ENCODE peak calls at places on chromosome 4, in six cellular contexts. One of them, this sample, is unnamed. For H3K27me3, the result is how much of the 10 kb centered on the place peaks cover.

GRCh38 chr4:80268081-80268823 is 1.8 kb downstream of the FGF5 start:
- DNase-seq in pancreas: no peak
- DNase-seq in prostate gland: no peak
- DNase-seq in effector memory CD4-positive, alpha-beta T cell: no peak
- DNase-seq in astrocyte: peak
- DNase-seq in sigmoid colon: no peak
- DNase-seq in this sample: no peak

GRCh38 chr4:17336524-17336941 is 175.4 kb downstream of the QDPR start:
- DNase-seq in pancreas: no peak
- DNase-seq in prostate gland: no peak
- DNase-seq in effector memory CD4-positive, alpha-beta T cell: peak
- DNase-seq in astrocyte: peak
- DNase-seq in sigmoid colon: peak
- DNase-seq in this sample: peak

GRCh38 chr4:185381794-185382193 is 13.9 kb downstream of the LRP2BP start:
- DNase-seq in pancreas: no peak
- DNase-seq in prostate gland: no peak
- DNase-seq in effector memory CD4-positive, alpha-beta T cell: no peak
- DNase-seq in astrocyte: no peak
- DNase-seq in sigmoid colon: no peak
- DNase-seq in this sample: no peak

GRCh38 chr4:86957214-86957613 is 22.4 kb downstream of the AFF1 start:
- DNase-seq in pancreas: no peak
- DNase-seq in prostate gland: no peak
- DNase-seq in effector memory CD4-positive, alpha-beta T cell: no peak
- DNase-seq in astrocyte: peak
- DNase-seq in sigmoid colon: no peak
- DNase-seq in this sample: no peak

GRCh38 chr4:128338634-128339355 is 51.2 kb upstream of the PGRMC2 start:
- DNase-seq in pancreas: no peak
- DNase-seq in prostate gland: no peak
- DNase-seq in effector memory CD4-positive, alpha-beta T cell: no peak
- DNase-seq in astrocyte: peak
- DNase-seq in sigmoid colon: no peak
- DNase-seq in this sample: peak

GRCh38 chr4:105666693-105667092 is 41.8 kb downstream of the INTS12 start:
- DNase-seq in pancreas: no peak
- DNase-seq in prostate gland: no peak
- DNase-seq in effector memory CD4-positive, alpha-beta T cell: no peak
- DNase-seq in astrocyte: peak
- DNase-seq in sigmoid colon: no peak
- DNase-seq in this sample: no peak

GRCh38 chr4:24805036-24805435 is 9.7 kb downstream of the SOD3 start:
- DNase-seq in pancreas: no peak
- DNase-seq in prostate gland: peak
- DNase-seq in effector memory CD4-positive, alpha-beta T cell: no peak
- DNase-seq in astrocyte: no peak
- DNase-seq in sigmoid colon: no peak
- DNase-seq in this sample: no peak

GRCh38 chr4:87949961-87950360 is 25.6 kb upstream of the SPP1 start:
- DNase-seq in pancreas: peak
- DNase-seq in prostate gland: no peak
- DNase-seq in effector memory CD4-positive, alpha-beta T cell: no peak
- DNase-seq in astrocyte: peak
- DNase-seq in sigmoid colon: no peak
- DNase-seq in this sample: peak

GRCh38 chr4:67451464-67451863 is 93.8 kb downstream of the CENPC start:
- DNase-seq in pancreas: no peak
- DNase-seq in prostate gland: no peak
- DNase-seq in effector memory CD4-positive, alpha-beta T cell: no peak
- DNase-seq in astrocyte: peak
- DNase-seq in sigmoid colon: no peak
- DNase-seq in this sample: no peak

GRCh38 chr4:168765726-168766125 is 244.3 kb downstream of the CBR4 start:
- DNase-seq in pancreas: no peak
- DNase-seq in prostate gland: peak
- DNase-seq in effector memory CD4-positive, alpha-beta T cell: no peak
- DNase-seq in astrocyte: peak
- DNase-seq in sigmoid colon: no peak
- DNase-seq in this sample: no peak

GRCh38 chr4:85637778-85638177 is 162.8 kb downstream of the ARHGAP24 start:
- DNase-seq in pancreas: no peak
- DNase-seq in prostate gland: no peak
- DNase-seq in effector memory CD4-positive, alpha-beta T cell: no peak
- DNase-seq in astrocyte: peak
- DNase-seq in sigmoid colon: no peak
- DNase-seq in this sample: no peak

GRCh38 chr4:157912212-157912611 is 260.6 kb downstream of the GASK1B start:
- DNase-seq in pancreas: no peak
- DNase-seq in prostate gland: no peak
- DNase-seq in effector memory CD4-positive, alpha-beta T cell: no peak
- DNase-seq in astrocyte: no peak
- DNase-seq in sigmoid colon: no peak
- DNase-seq in this sample: no peak

GRCh38 chr4:144582105-144582850 is 63.7 kb upstream of the HHIP start:
- DNase-seq in pancreas: no peak
- DNase-seq in prostate gland: no peak
- DNase-seq in effector memory CD4-positive, alpha-beta T cell: no peak
- DNase-seq in astrocyte: peak
- DNase-seq in sigmoid colon: no peak
- DNase-seq in this sample: no peak

GRCh38 chr4:92215471-92215870 is 88.3 kb upstream of the GRID2 start:
- DNase-seq in pancreas: no peak
- DNase-seq in prostate gland: no peak
- DNase-seq in effector memory CD4-positive, alpha-beta T cell: no peak
- DNase-seq in astrocyte: no peak
- DNase-seq in sigmoid colon: no peak
- DNase-seq in this sample: no peak

GRCh38 chr4:105951198-105951597 is 55.9 kb downstream of the NPNT start:
- DNase-seq in pancreas: no peak
- DNase-seq in prostate gland: no peak
- DNase-seq in effector memory CD4-positive, alpha-beta T cell: no peak
- DNase-seq in astrocyte: peak
- DNase-seq in sigmoid colon: no peak
- DNase-seq in this sample: no peak

GRCh38 chr4:160026720-160027119 is 923.8 kb downstream of the RAPGEF2 start:
- DNase-seq in pancreas: no peak
- DNase-seq in prostate gland: no peak
- DNase-seq in effector memory CD4-positive, alpha-beta T cell: no peak
- DNase-seq in astrocyte: peak
- DNase-seq in sigmoid colon: no peak
- DNase-seq in this sample: peak

GRCh38 chr4:170106899-170107298 is 17.1 kb upstream of the AADAT start:
- DNase-seq in pancreas: no peak
- DNase-seq in prostate gland: no peak
- DNase-seq in effector memory CD4-positive, alpha-beta T cell: no peak
- DNase-seq in astrocyte: no peak
- DNase-seq in sigmoid colon: no peak
- DNase-seq in this sample: no peak

GRCh38 chr4:162461952-162462351 is 298.2 kb upstream of the FSTL5 start:
- DNase-seq in pancreas: no peak
- DNase-seq in prostate gland: no peak
- DNase-seq in effector memory CD4-positive, alpha-beta T cell: no peak
- DNase-seq in astrocyte: no peak
- DNase-seq in sigmoid colon: no peak
- DNase-seq in this sample: no peak

GRCh38 chr4:138967313-138967712 is 48.3 kb upstream of the NOCT start:
- DNase-seq in pancreas: no peak
- DNase-seq in prostate gland: no peak
- DNase-seq in effector memory CD4-positive, alpha-beta T cell: no peak
- DNase-seq in astrocyte: no peak
- DNase-seq in sigmoid colon: no peak
- DNase-seq in this sample: no peak

GRCh38 chr4:2843909-2844584 is 403 bp downstream of the ADD1 start:
- DNase-seq in pancreas: peak
- DNase-seq in prostate gland: peak
- DNase-seq in effector memory CD4-positive, alpha-beta T cell: no peak
- DNase-seq in astrocyte: no peak
- DNase-seq in sigmoid colon: peak
- DNase-seq in this sample: no peak

GRCh38 chr4:9762823-9763475 is 18.5 kb upstream of the DRD5 start:
- DNase-seq in pancreas: peak
- DNase-seq in prostate gland: peak
- DNase-seq in effector memory CD4-positive, alpha-beta T cell: no peak
- DNase-seq in astrocyte: peak
- DNase-seq in sigmoid colon: no peak
- DNase-seq in this sample: peak

GRCh38 chr4:156677136-156677535 is 294.5 kb downstream of the PDGFC start:
- DNase-seq in pancreas: no peak
- DNase-seq in prostate gland: no peak
- DNase-seq in effector memory CD4-positive, alpha-beta T cell: no peak
- DNase-seq in astrocyte: peak
- DNase-seq in sigmoid colon: no peak
- DNase-seq in this sample: no peak

GRCh38 chr4:123399638-123400358 is 3.2 kb downstream of the SPRY1 start:
- DNase-seq in pancreas: no peak
- DNase-seq in prostate gland: peak
- DNase-seq in effector memory CD4-positive, alpha-beta T cell: no peak
- DNase-seq in astrocyte: peak
- DNase-seq in sigmoid colon: no peak
- DNase-seq in this sample: no peak

GRCh38 chr4:167238226-167238625 is 3.9 kb upstream of the SPOCK3 start:
- DNase-seq in pancreas: no peak
- DNase-seq in prostate gland: no peak
- DNase-seq in effector memory CD4-positive, alpha-beta T cell: no peak
- DNase-seq in astrocyte: no peak
- DNase-seq in sigmoid colon: no peak
- DNase-seq in this sample: no peak

GRCh38 chr4:5371415-5372190 is 320.3 kb downstream of the STK32B start:
- DNase-seq in pancreas: no peak
- DNase-seq in prostate gland: no peak
- DNase-seq in effector memory CD4-positive, alpha-beta T cell: no peak
- DNase-seq in astrocyte: peak
- DNase-seq in sigmoid colon: no peak
- DNase-seq in this sample: no peak

GRCh38 chr4:98688416-98689290 is 30.2 kb upstream of the TSPAN5 start:
- DNase-seq in pancreas: no peak
- DNase-seq in prostate gland: no peak
- DNase-seq in effector memory CD4-positive, alpha-beta T cell: no peak
- DNase-seq in astrocyte: peak
- DNase-seq in sigmoid colon: no peak
- DNase-seq in this sample: no peak

DNA sequence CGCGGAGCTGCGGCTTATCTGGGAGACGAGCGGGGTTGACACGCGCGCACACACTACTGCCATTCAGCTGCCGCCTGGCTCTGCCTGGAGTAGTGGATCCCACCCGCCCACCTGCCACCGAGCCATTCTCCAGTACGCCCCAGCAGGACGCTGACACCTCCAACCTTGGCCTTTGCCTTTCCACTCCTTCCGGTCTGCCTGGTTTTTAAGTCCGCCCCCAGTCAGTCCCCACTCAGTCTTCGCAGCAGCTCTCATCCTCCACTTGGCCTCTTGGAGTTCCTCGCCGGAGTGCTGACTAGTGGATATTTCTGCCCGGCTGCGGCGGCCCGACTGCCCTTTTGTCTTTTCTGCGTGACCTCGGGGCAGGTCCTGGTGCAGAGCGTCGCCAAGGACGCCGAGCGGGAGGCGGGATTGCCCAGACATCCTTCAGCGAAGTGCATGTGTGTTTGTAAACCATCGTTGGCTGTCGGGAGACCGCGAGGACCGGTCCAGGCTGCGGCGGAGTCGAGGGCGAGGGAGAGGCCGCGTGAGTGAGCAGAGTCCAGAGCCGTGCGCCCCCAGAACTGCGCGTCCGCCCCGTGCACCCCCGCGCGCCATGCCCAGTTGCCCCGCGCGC is 1.1 kb downstream of the SLIT2 start:
- DNase-seq in pancreas: no peak
- DNase-seq in prostate gland: no peak
- DNase-seq in effector memory CD4-positive, alpha-beta T cell: no peak
- DNase-seq in astrocyte: peak
- DNase-seq in sigmoid colon: peak
- DNase-seq in this sample: no peak
- H3K27me3 ChIP-seq in pancreas: under half
- H3K27me3 ChIP-seq in prostate gland: under half
- H3K27me3 ChIP-seq in effector memory CD4-positive, alpha-beta T cell: under half
- H3K27me3 ChIP-seq in astrocyte: under half
- H3K27me3 ChIP-seq in sigmoid colon: under half
- H3K27me3 ChIP-seq in this sample: under half

DNA sequence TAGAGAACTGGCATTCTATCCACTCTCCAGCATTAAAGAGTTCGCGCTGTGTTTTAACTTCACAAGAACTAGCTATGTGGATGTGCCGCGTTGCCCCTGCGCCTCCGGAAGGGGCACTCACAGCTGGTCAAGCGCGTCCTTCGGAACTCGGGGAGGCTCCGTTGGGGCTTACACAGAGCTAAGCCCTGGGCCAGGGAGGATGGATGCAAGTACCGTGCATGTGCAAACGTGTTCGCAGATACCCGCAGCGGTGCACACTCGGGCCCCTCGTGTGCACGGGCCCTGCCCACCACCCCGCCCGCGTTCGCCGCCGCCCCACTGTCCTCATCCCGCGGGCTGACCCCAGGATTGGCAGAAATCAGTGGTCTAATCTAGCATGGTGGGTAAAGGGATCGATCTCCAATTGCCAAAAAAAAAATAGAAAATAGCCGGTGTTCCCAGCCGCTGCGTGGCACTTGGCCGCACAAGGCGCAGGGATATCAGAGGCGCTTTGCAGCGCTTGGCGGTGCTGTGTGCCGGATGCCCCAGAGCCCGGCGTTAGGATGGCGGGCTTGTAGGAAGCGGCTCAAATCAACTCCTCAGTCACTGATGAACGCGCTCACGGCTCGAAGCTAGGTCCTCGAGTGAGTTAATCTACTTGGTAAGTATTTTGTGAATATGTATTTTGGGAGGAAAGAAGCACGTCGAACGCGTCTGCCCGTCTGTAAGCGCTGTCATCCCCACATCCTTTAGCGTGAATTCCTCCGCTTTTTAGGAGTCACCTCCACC is 988 bp upstream of the PCDH10 start:
- DNase-seq in pancreas: no peak
- DNase-seq in prostate gland: no peak
- DNase-seq in effector memory CD4-positive, alpha-beta T cell: no peak
- DNase-seq in astrocyte: peak
- DNase-seq in sigmoid colon: peak
- DNase-seq in this sample: no peak
- H3K27me3 ChIP-seq in pancreas: half or more
- H3K27me3 ChIP-seq in prostate gland: under half
- H3K27me3 ChIP-seq in effector memory CD4-positive, alpha-beta T cell: under half
- H3K27me3 ChIP-seq in astrocyte: under half
- H3K27me3 ChIP-seq in sigmoid colon: under half
- H3K27me3 ChIP-seq in this sample: under half

GRCh38 chr4:82594466-82594865 is 32.7 kb upstream of the TMEM150C start:
- DNase-seq in pancreas: no peak
- DNase-seq in prostate gland: no peak
- DNase-seq in effector memory CD4-positive, alpha-beta T cell: no peak
- DNase-seq in astrocyte: peak
- DNase-seq in sigmoid colon: no peak
- DNase-seq in this sample: peak
- H3K27me3 ChIP-seq in pancreas: under half
- H3K27me3 ChIP-seq in prostate gland: under half
- H3K27me3 ChIP-seq in effector memory CD4-positive, alpha-beta T cell: under half
- H3K27me3 ChIP-seq in astrocyte: under half
- H3K27me3 ChIP-seq in sigmoid colon: under half
- H3K27me3 ChIP-seq in this sample: under half

DNA sequence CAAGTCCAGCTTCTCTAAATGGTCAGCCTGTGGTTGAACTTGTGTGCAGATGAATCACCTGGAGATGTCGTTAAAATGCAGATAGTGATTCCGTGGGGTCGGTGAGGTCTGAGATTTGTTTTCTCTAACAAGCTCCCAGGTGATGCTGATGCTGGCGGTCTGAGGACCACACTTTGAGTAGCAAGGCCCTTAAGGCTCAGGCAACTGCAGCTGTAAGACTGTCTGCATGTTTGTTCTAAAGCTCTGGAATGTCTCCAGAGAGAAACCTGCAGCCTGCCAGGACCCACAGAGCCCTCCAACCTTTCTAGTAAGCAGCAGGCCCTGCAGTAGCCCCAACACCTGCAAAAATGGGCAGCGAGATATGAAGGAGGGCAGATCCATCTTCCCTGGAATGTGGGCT is 9.2 kb downstream of the SCD5 start:
- DNase-seq in pancreas: no peak
- DNase-seq in prostate gland: no peak
- DNase-seq in effector memory CD4-positive, alpha-beta T cell: no peak
- DNase-seq in astrocyte: peak
- DNase-seq in sigmoid colon: no peak
- DNase-seq in this sample: no peak
- H3K27me3 ChIP-seq in pancreas: under half
- H3K27me3 ChIP-seq in prostate gland: under half
- H3K27me3 ChIP-seq in effector memory CD4-positive, alpha-beta T cell: under half
- H3K27me3 ChIP-seq in astrocyte: under half
- H3K27me3 ChIP-seq in sigmoid colon: under half
- H3K27me3 ChIP-seq in this sample: under half